ENCODE peak calls at places on chromosomes 12 and 14, in four cellular contexts. D is GM06990, V is DND-41, K is brain microvascular endothelial cell. B is an unnamed sample. For H3K27me3, the result is how much of the 10 kb centered on the place peaks cover.

GRCh38 chr14:43687866-43688265 is 819.2 kb downstream of the FSCB start:
- DNase-seq in D (no peak), V (no peak), K (no peak), B (no peak)

GRCh38 chr12:132140918-132141841 is 2.9 kb downstream of the DDX51 start:
- DNase-seq in D (no peak), V (no peak), K (no peak), B (no peak)

GRCh38 chr14:58626441-58626840 is 11.3 kb upstream of the DACT1 start:
- DNase-seq in D (no peak), V (no peak), K (no peak), B (no peak)

GRCh38 chr12:82383930-82384513 is 25.7 kb downstream of the METTL25 start:
- DNase-seq in D (no peak), V (no peak), K (peak), B (no peak)

GRCh38 chr14:33745163-33745562 is 205.7 kb downstream of the EGLN3 start:
- DNase-seq in D (no peak), V (no peak), K (no peak), B (no peak)

GRCh38 chr14:105005329-105005928 is 15.5 kb downstream of the CDCA4 start:
- DNase-seq in D (no peak), V (no peak), K (no peak), B (no peak)

GRCh38 chr12:125861299-125862281 is 796.4 kb downstream of the AACS start:
- DNase-seq in D (no peak), V (no peak), K (no peak), B (no peak)

GRCh38 chr12:110733089-110733715 is 9.5 kb downstream of the PPP1CC start:
- DNase-seq in D (no peak), V (no peak), K (peak), B (no peak)

GRCh38 chr12:96409734-96410133 is 9.5 kb upstream of the CDK17 start:
- DNase-seq in D (no peak), V (no peak), K (no peak), B (no peak)

GRCh38 chr12:131507881-131508280 is 203.0 kb upstream of the SFSWAP start:
- DNase-seq in D (no peak), V (no peak), K (no peak), B (no peak)

GRCh38 chr14:96090441-96091148 is 51.4 kb downstream of the C14orf132 start:
- DNase-seq in D (no peak), V (no peak), K (peak), B (no peak)

GRCh38 chr14:23302290-23303225 is at the start of gene PPP1R3E:
- DNase-seq in D (peak), V (peak), K (no peak), B (peak)

GRCh38 chr12:123772074-123772473 is 10.0 kb downstream of the DNAH10 start:
- DNase-seq in D (no peak), V (no peak), K (no peak), B (no peak)

GRCh38 chr14:61188196-61188595 is 92.9 kb downstream of the TMEM30B start:
- DNase-seq in D (peak), V (no peak), K (peak), B (no peak)

GRCh38 chr12:125143491-125143890 is 78.3 kb downstream of the AACS start:
- DNase-seq in D (no peak), V (no peak), K (peak), B (no peak)

GRCh38 chr14:29320261-29320660 is 553.7 kb downstream of the FOXG1 start:
- DNase-seq in D (no peak), V (no peak), K (peak), B (no peak)

GRCh38 chr14:36866867-36867266 is 205.2 kb downstream of the PAX9 start:
- DNase-seq in D (peak), V (no peak), K (no peak), B (no peak)

DNA sequence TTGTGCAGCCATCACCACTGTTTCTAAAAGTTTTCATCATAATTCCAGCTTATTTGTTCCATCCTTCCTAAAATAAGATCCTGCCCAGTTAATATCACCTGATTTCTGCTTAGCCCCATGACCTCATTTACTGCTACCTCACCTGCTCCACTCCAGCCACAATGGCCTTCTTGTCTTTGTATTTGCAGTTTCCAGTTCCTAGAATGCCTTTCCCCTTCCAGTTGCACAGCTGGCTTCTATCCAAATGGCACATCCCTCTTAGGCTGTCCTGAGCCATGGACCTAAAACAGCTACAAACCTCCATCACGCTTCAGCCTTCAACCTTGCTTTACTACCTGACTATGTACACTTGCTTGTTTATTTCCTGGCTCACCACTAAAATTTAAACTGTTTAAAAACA is 6.5 kb upstream of the LGMN start:
- DNase-seq in D (no peak), V (no peak), K (no peak), B (no peak)
- TF ChIP-seq CTCF in D (no peak), V (no peak), K (no peak), B (no peak)

GRCh38 chr12:89525002-89525823 is 617 bp upstream of the GALNT4 start:
- DNase-seq in D (no peak), V (peak), K (peak), B (no peak)
- H3K27me3 ChIP-seq in D (under half), V (under half), K (under half), B (under half)

GRCh38 chr12:793037-793436 is 40.7 kb downstream of the WNK1 start:
- DNase-seq in D (no peak), V (no peak), K (no peak), B (no peak)

GRCh38 chr12:790253-790563 is 37.8 kb downstream of the WNK1 start:
- DNase-seq in D (no peak), V (no peak), K (no peak), B (no peak)

GRCh38 chr12:790608-791007 is 38.2 kb downstream of the WNK1 start:
- DNase-seq in D (no peak), V (no peak), K (no peak), B (no peak)

DNA sequence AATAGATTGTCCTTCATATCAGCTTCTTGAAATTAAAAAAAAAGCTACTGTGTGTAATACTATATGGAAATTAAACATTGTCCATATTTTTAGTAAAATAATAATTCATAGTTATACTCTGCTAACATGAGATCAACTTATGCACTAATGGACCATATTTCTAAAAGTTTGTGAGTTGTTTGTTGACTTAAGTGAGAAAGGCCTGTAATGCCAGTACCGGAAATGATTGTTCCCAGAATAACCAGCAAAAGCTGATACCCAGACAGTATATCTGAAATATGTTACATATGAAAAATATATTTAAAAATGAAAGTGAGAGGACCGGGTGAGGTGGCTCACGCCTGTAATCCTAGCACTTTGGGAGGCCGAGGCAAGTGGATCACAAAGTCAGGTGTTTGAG is 35.9 kb downstream of the WNK1 start:
- DNase-seq in D (no peak), V (no peak), K (no peak), B (no peak)
- TF ChIP-seq CTCF in D (no peak), V (no peak), K (no peak), B (no peak)

GRCh38 chr12:49957570-49957967 is 4.1 kb upstream of the AQP5 start:
- DNase-seq in D (no peak), V (no peak), K (no peak), B (no peak)
- H3K27me3 ChIP-seq in D (under half), V (under half), K (half or more), B (half or more)